ENCODE peak calls at places on chromosomes 13 and 19, in five cellular contexts. Y is fibroblast of lung, I is fibroblast of mammary gland, F is NT2/D1, V is AG04450. H is an unnamed sample.

GRCh38 chr13:23322353-23323336 is 110.9 kb downstream of the SACS start:
- DNase-seq in Y (no peak), I (no peak), F (no peak), V (no peak), H (no peak)

GRCh38 chr13:24038846-24039330 is 121.6 kb upstream of the SPATA13 start:
- DNase-seq in Y (no peak), I (peak; percentile 61), F (no peak), V (no peak), H (no peak)

GRCh38 chr19:682678-683320 is 6.6 kb downstream of the FSTL3 start:
- DNase-seq in Y (no peak), I (no peak), F (no peak), V (no peak), H (no peak)

GRCh38 chr13:24178847-24179845 is 18.6 kb downstream of the SPATA13 start:
- DNase-seq in Y (no peak), I (peak; percentile 76), F (no peak), V (no peak), H (peak; percentile 55)

GRCh38 chr13:103022328-103022727 is 43.9 kb downstream of the SLC10A2 start:
- DNase-seq in Y (no peak), I (peak; percentile 20), F (no peak), V (no peak), H (no peak)

GRCh38 chr13:87667686-87668085 is 3.5 kb upstream of the SLITRK5 start:
- DNase-seq in Y (no peak), I (no peak), F (no peak), V (no peak), H (no peak)

GRCh38 chr19:14619404-14619803 is 36.5 kb downstream of the CLEC17A start:
- DNase-seq in Y (no peak), I (no peak), F (no peak), V (no peak), H (no peak)

GRCh38 chr19:41696402-41697197 is 8.5 kb upstream of the CEACAM7 start:
- DNase-seq in Y (no peak), I (no peak), F (no peak), V (no peak), H (no peak)

GRCh38 chr19:35977446-35978222 is 17.4 kb upstream of the SDHAF1 start:
- DNase-seq in Y (no peak), I (no peak), F (no peak), V (no peak), H (no peak)

GRCh38 chr13:76783798-76784197 is 102.4 kb downstream of the KCTD12 start:
- DNase-seq in Y (no peak), I (no peak), F (no peak), V (no peak), H (no peak)

GRCh38 chr19:723714-724113 is 15.0 kb downstream of the PALM start:
- DNase-seq in Y (no peak), I (no peak), F (no peak), V (no peak), H (no peak)

GRCh38 chr19:16429066-16429758 is 42.6 kb downstream of the EPS15L1 start:
- DNase-seq in Y (no peak), I (no peak), F (no peak), V (no peak), H (no peak)

GRCh38 chr13:110963554-110963970 is 48.7 kb upstream of the ANKRD10 start:
- DNase-seq in Y (no peak), I (no peak), F (no peak), V (no peak), H (no peak)

GRCh38 chr19:45508931-45509691 is 1.8 kb downstream of the VASP start:
- DNase-seq in Y (peak; percentile 65), I (peak; percentile 48), F (no peak), V (no peak), H (peak; percentile 27)

GRCh38 chr13:80979035-80979641 is 638.2 kb upstream of the SPRY2 start:
- DNase-seq in Y (peak; percentile 87), I (peak; percentile 81), F (peak; percentile 57), V (peak; percentile 15), H (peak; percentile 57)

DNA sequence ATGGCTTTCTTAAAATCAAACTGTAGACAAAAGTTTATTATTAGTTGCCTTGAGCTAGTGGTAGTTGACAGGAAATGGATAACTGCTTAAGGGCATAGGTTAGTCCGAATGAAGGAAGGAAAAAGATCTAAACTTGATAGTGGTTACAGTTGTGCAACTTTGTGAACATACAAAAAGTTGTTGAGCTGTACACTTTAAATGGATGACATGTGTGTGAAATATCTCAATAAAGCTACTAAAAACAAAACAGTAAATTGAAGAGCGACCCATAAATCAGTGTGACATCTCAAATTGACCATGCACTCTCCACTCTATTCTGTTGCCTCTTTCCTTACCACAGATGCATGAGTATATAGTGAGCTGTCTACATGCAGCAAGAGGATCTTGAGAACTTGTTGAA is 1757.8 kb downstream of the PCDH9 start:
- DNase-seq in Y (no peak), I (no peak), F (no peak), V (no peak), H (no peak)
- H3K4me3 ChIP-seq in Y (no peak overlapping the region), I (no peak overlapping the region), F (no peak overlapping the region), V (no peak overlapping the region), H (no peak overlapping the region)

DNA sequence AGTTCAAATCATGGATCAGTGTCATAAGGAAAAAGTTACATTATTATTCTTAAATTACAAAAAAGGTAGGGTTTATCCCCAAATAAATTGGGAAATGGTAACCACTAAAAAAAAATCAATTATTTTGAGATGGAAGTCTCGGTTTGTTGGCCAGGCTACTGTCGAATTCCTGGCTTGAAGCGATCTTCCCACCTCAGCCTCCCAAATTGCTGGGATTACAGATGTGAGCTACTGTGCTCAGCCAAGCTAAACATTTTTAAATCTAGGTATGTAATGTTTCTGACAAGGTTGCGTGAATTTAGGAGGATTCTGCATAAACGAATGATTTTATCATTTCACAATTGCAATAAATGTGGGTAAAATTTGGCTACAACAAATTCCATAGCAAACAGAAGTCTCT is 2.0 kb downstream of the NAA16 start:
- DNase-seq in Y (no peak), I (no peak), F (no peak), V (no peak), H (no peak)
- H3K4me3 ChIP-seq in Y (peak overlapping the region; percentile 99), I (peak overlapping the region; percentile 95), F (no peak overlapping the region), V (peak overlapping the region; percentile 87), H (peak overlapping the region; percentile 94)

GRCh38 chr19:31516756-31517155 is 167.5 kb upstream of the TSHZ3 start:
- DNase-seq in Y (no peak), I (no peak), F (no peak), V (no peak), H (no peak)

GRCh38 chr19:31513841-31514240 is 164.6 kb upstream of the TSHZ3 start:
- DNase-seq in Y (no peak), I (no peak), F (no peak), V (no peak), H (no peak)

GRCh38 chr19:31518216-31518615 is 169.0 kb upstream of the TSHZ3 start:
- DNase-seq in Y (no peak), I (no peak), F (no peak), V (no peak), H (no peak)

GRCh38 chr19:31517466-31518180 is 168.4 kb upstream of the TSHZ3 start:
- DNase-seq in Y (no peak), I (no peak), F (no peak), V (no peak), H (no peak)

DNA sequence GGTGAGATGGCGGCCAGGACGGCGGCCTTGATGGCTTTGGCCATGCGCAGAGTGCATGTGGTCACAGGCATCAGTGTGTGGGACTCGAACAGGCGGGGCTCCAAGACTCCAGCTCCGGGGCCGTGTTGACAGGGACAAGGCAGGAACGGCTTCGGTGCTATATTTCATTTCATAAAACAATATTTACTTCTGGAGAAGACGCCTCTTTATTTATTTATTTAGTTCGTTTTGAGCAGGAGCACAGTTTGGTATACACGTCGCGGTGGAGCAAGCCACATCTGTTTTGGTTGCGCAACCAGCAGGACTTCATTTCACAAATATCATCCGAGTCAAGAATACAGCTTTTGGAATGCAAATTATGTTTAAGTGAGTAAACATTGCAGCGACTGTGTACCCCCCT is 166.7 kb upstream of the TSHZ3 start:
- DNase-seq in Y (peak; percentile 55), I (peak; percentile 34), F (no peak), V (no peak), H (no peak)
- H3K4me3 ChIP-seq in Y (no peak overlapping the region), I (no peak overlapping the region), F (no peak overlapping the region), V (no peak overlapping the region), H (no peak overlapping the region)

GRCh38 chr19:47786566-47786965 is 8.1 kb downstream of the SELENOW start:
- DNase-seq in Y (no peak), I (no peak), F (no peak), V (no peak), H (no peak)

GRCh38 chr19:47794526-47794925 is 9.8 kb downstream of the TPRX1 start:
- DNase-seq in Y (no peak), I (no peak), F (no peak), V (no peak), H (no peak)

GRCh38 chr19:47792616-47793015 is 11.7 kb downstream of the TPRX1 start:
- DNase-seq in Y (no peak), I (no peak), F (no peak), V (no peak), H (no peak)

DNA sequence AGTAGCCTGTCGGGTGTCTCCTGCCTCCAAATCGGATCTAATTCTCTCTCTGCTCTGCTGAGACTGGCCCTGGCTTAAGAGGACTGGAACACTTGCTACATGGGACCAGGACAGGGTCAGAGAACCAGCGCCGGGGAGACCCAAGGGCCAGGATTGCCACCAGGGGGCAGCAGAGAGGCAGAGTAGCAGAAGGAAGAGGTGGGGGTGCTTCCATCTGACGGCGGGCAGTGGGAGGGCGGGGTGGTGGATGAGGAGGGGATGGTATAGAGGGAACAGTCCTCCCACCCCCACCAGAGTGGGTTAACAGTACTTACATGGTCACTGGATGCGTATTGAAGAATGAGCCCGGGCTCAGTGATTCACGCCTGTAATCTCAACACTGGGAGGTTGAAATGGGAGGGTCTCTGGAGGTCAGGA is 11.9 kb downstream of the SELENOW start:
- DNase-seq in Y (peak; percentile 62), I (peak; percentile 61), F (peak; percentile 63), V (no peak), H (peak; percentile 58)
- H3K4me3 ChIP-seq in Y (no peak overlapping the region), I (no peak overlapping the region), F (no peak overlapping the region), V (no peak overlapping the region), H (no peak overlapping the region)

DNA sequence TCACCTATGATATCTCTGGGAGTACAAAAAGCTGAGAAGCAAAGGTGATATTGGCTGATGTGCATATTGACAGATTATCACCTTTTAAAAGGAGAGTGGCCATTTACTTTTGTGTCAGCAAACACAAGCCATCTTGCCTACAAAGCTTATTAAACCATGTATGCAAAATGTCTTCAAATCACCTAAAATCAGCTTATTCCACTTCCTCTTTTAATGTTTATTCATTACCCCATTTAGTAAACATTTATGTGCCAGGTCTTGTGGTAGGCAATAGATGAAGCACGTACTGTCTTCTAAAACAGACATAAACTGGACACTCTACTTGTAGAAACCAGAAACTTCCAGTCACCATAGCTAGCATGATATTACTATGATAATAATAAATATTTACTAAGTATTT is 354.6 kb downstream of the RBM26 start:
- DNase-seq in Y (no peak), I (no peak), F (no peak), V (no peak), H (no peak)
- H3K4me3 ChIP-seq in Y (no peak overlapping the region), I (no peak overlapping the region), F (no peak overlapping the region), V (no peak overlapping the region), H (no peak overlapping the region)

GRCh38 chr13:25692156-25692555 is 320.4 kb downstream of the ATP8A2 start:
- DNase-seq in Y (no peak), I (no peak), F (no peak), V (no peak), H (no peak)
- H3K4me3 ChIP-seq in Y (no peak overlapping the region), I (no peak overlapping the region), F (no peak overlapping the region), V (no peak overlapping the region), H (no peak overlapping the region)

GRCh38 chr19:3402631-3403443 is 36.5 kb downstream of the NFIC start:
- DNase-seq in Y (no peak), I (no peak), F (no peak), V (no peak), H (no peak)
- H3K4me3 ChIP-seq in Y (no peak overlapping the region), I (no peak overlapping the region), F (no peak overlapping the region), V (no peak overlapping the region), H (no peak overlapping the region)

GRCh38 chr13:108985166-108985565 is 355.8 kb downstream of the MYO16 start:
- DNase-seq in Y (no peak), I (no peak), F (no peak), V (no peak), H (no peak)
- H3K4me3 ChIP-seq in Y (no peak overlapping the region), I (no peak overlapping the region), F (no peak overlapping the region), V (no peak overlapping the region), H (no peak overlapping the region)

H was measured in HAP-1.